ENCODE peak calls at places on chromosomes 3 and 15, in six cellular contexts. G is GM12891, S is H1, V is K562, H is HepG2, E is GM12878. J is an unnamed sample.

GRCh38 chr3:174169736-174170135 is 689.4 kb upstream of the NAALADL2 start:
- DNase-seq in V (no peak), G (no peak), S (no peak), E (no peak), H (no peak), J (no peak)

GRCh38 chr3:197753263-197753662 is 3.6 kb downstream of the FYTTD1 start:
- DNase-seq in G (no peak), E (no peak), H (no peak), V (peak), S (no peak), J (no peak)

GRCh38 chr3:51360806-51361205 is 24.3 kb upstream of the MANF start:
- DNase-seq in S (no peak), E (no peak), V (no peak), H (no peak), G (no peak), J (no peak)

GRCh38 chr3:50737511-50738251 is 63.0 kb downstream of the DOCK3 start:
- DNase-seq in E (no peak), S (no peak), V (no peak), H (no peak), G (no peak), J (no peak)

GRCh38 chr3:143199998-143200909 is 80.7 kb downstream of the CHST2 start:
- DNase-seq in G (no peak), V (no peak), S (no peak), H (no peak), E (no peak), J (no peak)

GRCh38 chr3:54243960-54244359 is 121.6 kb downstream of the CACNA2D3 start:
- DNase-seq in V (no peak), S (no peak), H (no peak), G (no peak), E (no peak), J (no peak)

GRCh38 chr3:46866032-46866595 is 2.9 kb upstream of the MYL3 start:
- DNase-seq in G (no peak), V (no peak), H (no peak), E (no peak), S (no peak), J (no peak)

GRCh38 chr15:80673561-80674244 is 21.4 kb upstream of the ABHD17C start:
- DNase-seq in G (no peak), E (no peak), V (no peak), H (no peak), S (no peak), J (no peak)

GRCh38 chr3:138389144-138389601 is 40.8 kb downstream of the MRAS start:
- DNase-seq in G (no peak), H (no peak), V (no peak), E (no peak), S (no peak), J (no peak)

GRCh38 chr15:67035886-67036285 is 29.5 kb upstream of the SMAD3 start:
- DNase-seq in V (no peak), H (no peak), E (no peak), G (no peak), S (no peak), J (no peak)

GRCh38 chr3:10283638-10284037 is 9.1 kb downstream of the GHRL start:
- DNase-seq in G (no peak), E (no peak), H (no peak), S (no peak), V (no peak), J (no peak)

GRCh38 chr3:197007296-197007940 is 22.2 kb downstream of the MELTF start:
- DNase-seq in H (no peak), E (no peak), V (peak), S (no peak), G (no peak), J (no peak)

GRCh38 chr3:30473374-30474051 is 132.9 kb upstream of the TGFBR2 start:
- DNase-seq in S (no peak), E (no peak), H (no peak), V (no peak), G (no peak), J (no peak)

GRCh38 chr15:55403531-55403930 is 4.6 kb downstream of the CCPG1 start:
- DNase-seq in H (peak), G (no peak), E (no peak), S (no peak), V (peak), J (no peak)

GRCh38 chr15:27853624-27854455 is 245.3 kb downstream of the OCA2 start:
- DNase-seq in H (no peak), V (no peak), G (no peak), S (peak), E (no peak), J (no peak)

GRCh38 chr15:64286473-64286872 is 69.5 kb downstream of the CSNK1G1 start:
- DNase-seq in G (no peak), S (no peak), E (no peak), V (no peak), H (no peak), J (no peak)

GRCh38 chr15:63192604-63193206 is 3.3 kb downstream of the RAB8B start:
- DNase-seq in V (no peak), H (no peak), E (no peak), S (peak), G (no peak), J (no peak)

GRCh38 chr3:53803124-53803815 is 42.9 kb downstream of the CHDH start:
- DNase-seq in V (no peak), H (no peak), E (no peak), G (no peak), S (no peak), J (no peak)

GRCh38 chr3:72446406-72447058 is 401.7 kb downstream of the SHQ1 start:
- DNase-seq in E (no peak), S (peak), H (no peak), V (no peak), G (no peak), J (no peak)

GRCh38 chr3:54641226-54642014 is 286.4 kb downstream of the LRTM1 start:
- DNase-seq in G (no peak), V (no peak), S (no peak), H (no peak), E (no peak), J (no peak)

GRCh38 chr3:112774293-112774926 is 72.3 kb downstream of the CD200R1L start:
- DNase-seq in G (no peak), V (no peak), S (no peak), E (no peak), H (no peak), J (no peak)

GRCh38 chr3:10522646-10523303 is 17.4 kb upstream of the ATP2B2 start:
- DNase-seq in H (no peak), V (no peak), E (no peak), S (peak), G (no peak), J (no peak)

GRCh38 chr3:173065543-173065970 is 75.5 kb downstream of the SPATA16 start:
- DNase-seq in V (no peak), E (no peak), G (no peak), H (no peak), S (no peak), J (no peak)

GRCh38 chr15:63843901-63844317 is 10.2 kb upstream of the HERC1 start:
- DNase-seq in S (no peak), V (no peak), G (no peak), E (no peak), H (no peak), J (no peak)

GRCh38 chr15:64635486-64635815 is 139.9 kb downstream of the RBPMS2 start:
- DNase-seq in E (peak), H (peak), G (no peak), S (no peak), V (peak), J (no peak)

GRCh38 chr3:70558955-70559354 is 246.5 kb upstream of the MDFIC2 start:
- DNase-seq in G (no peak), V (no peak), S (no peak), H (no peak), E (no peak), J (no peak)

GRCh38 chr3:70556056-70556455 is 243.6 kb upstream of the MDFIC2 start:
- DNase-seq in V (no peak), E (no peak), S (no peak), H (no peak), G (no peak), J (no peak)

DNA sequence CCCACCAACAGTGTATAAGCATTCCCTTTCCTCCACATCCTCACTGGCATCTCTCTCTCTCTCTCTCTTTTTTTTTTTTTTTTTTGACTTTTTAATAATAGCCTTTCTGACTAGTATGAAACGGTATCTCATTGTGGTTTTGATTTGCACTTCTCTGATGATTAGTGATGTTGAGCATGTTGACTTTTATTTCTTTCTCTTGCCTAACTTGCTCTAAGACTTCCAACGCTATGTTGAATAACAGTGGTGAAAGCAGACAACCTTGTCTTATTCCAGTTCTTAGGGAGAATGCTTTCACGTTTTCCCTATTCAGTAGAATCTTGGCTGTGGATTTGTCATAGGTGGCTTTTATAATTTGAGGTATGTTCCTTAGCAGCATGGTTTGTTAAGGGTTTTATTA is 249.4 kb upstream of the MDFIC2 start:
- DNase-seq in S (no peak), H (no peak), E (no peak), V (no peak), G (no peak), J (no peak)
- TF ChIP-seq POLR2AphosphoS5 in S (no peak), H (no peak), E (no peak), V (no peak), G (no peak), J (no peak)

DNA sequence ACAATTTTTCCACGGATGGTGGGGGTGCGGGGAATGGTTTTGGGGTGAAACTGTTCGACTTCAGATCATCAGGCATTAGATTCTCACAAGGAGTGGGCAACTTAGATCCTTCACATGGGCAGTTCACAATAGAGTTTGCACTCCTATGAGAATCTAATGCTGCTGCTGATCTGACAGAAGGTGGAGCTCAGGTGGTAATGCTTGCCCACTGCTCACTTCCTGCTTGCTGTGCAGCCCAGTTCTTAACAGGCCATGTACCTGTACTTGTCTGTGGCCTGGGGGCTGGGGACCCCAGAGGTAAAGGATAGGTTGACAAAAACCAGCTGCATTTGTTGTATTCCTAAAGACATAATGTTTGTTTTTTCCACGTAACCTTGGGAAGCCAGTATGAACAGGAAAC is 16.0 kb downstream of the DZIP3 start:
- DNase-seq in V (no peak), E (no peak), H (no peak), G (no peak), S (no peak), J (no peak)
- TF ChIP-seq TAF1 in V (no peak), E (no peak), H (no peak), G (no peak), S (no peak), J (no peak)

DNA sequence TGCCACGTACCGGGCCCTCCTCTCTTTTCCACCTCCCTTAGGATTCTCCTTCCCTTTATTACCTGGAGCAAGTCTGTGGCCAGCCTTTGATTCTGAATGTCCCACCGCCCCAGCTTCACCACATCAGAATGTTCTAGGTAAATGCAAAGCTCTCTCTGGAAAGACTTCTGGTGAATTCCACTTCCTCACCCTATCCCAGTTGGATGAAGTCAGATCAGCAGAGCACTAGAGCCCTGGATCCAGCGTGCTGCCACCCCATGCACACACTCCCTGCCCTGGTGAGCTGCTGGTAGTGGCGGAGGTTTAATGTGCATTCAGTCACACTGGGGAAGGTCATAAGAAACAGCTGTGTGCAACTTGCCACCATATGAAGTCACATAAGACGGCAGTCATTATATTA is 16.3 kb upstream of the SLC41A3 start:
- DNase-seq in H (no peak), E (no peak), G (no peak), V (no peak), S (no peak), J (no peak)
- TF ChIP-seq POLR2A in H (no peak), E (no peak), G (no peak), V (no peak), S (no peak), J (no peak)

GRCh38 chr15:60381148-60381788 is 16.5 kb downstream of the ANXA2 start:
- DNase-seq in G (no peak), S (no peak), H (no peak), V (no peak), E (no peak), J (no peak)

GRCh38 chr15:60383008-60383694 is 14.6 kb downstream of the ANXA2 start:
- DNase-seq in S (no peak), E (no peak), H (no peak), G (no peak), V (no peak), J (no peak)

GRCh38 chr15:60375255-60375809 is 22.5 kb downstream of the ANXA2 start:
- DNase-seq in E (no peak), G (no peak), H (no peak), V (no peak), S (no peak), J (no peak)

GRCh38 chr15:60376677-60377095 is 21.1 kb downstream of the ANXA2 start:
- DNase-seq in V (no peak), H (no peak), E (no peak), S (no peak), G (no peak), J (no peak)

GRCh38 chr15:60379466-60380274 is 18.1 kb downstream of the ANXA2 start:
- DNase-seq in S (no peak), H (peak), G (no peak), E (no peak), V (no peak), J (no peak)
- TF ChIP-seq POLR2AphosphoS5 in S (no peak), H (no peak), G (no peak), E (no peak), V (no peak), J (no peak)

GRCh38 chr15:88586401-88587162 is 34.6 kb upstream of the AEN start:
- DNase-seq in E (no peak), V (no peak), S (no peak), G (no peak), H (no peak), J (no peak)
- TF ChIP-seq TAF1 in E (no peak), V (no peak), S (no peak), G (no peak), H (no peak), J (no peak)

DNA sequence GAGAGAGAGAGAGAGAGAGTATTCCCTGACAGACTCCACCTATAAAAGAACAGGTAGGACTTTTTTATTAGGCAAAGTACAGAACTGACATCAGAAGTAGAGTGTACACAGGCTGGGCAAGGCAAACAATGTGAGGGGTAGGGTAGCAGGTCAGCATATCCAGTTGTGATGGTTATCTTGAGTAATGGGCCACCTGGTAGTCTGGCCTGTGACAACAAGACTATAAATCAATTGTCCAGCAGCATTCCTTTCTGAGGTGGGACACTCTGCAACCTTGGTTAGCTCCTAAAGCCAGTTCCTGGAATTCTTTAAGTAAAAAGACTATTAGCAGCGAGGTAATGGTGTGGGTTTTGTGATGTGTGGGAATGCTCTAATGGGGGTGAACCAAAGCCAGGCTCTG is 14.9 kb upstream of the TMCC1 start:
- DNase-seq in H (peak), S (no peak), E (no peak), G (no peak), V (no peak), J (no peak)
- TF ChIP-seq POLR2A in H (no peak), S (no peak), E (no peak), G (no peak), V (no peak), J (no peak)

GRCh38 chr15:78213956-78214355 is 20.4 kb downstream of the ACSBG1 start:
- DNase-seq in E (no peak), G (no peak), V (no peak), H (no peak), S (no peak), J (no peak)

GRCh38 chr15:78213425-78213750 is 21.0 kb downstream of the ACSBG1 start:
- DNase-seq in H (no peak), V (no peak), G (no peak), S (no peak), E (no peak), J (no peak)

GRCh38 chr15:78220713-78221112 is 13.7 kb downstream of the ACSBG1 start:
- DNase-seq in H (no peak), G (no peak), S (no peak), E (no peak), V (no peak), J (no peak)

GRCh38 chr15:78212546-78213424 is 21.6 kb downstream of the ACSBG1 start:
- DNase-seq in H (peak), S (peak), G (no peak), V (peak), E (no peak), J (no peak)

GRCh38 chr15:78216276-78217229 is 17.8 kb downstream of the ACSBG1 start:
- DNase-seq in V (no peak), G (no peak), H (no peak), E (no peak), S (no peak), J (no peak)
- TF ChIP-seq POLR2AphosphoS5 in V (no peak), G (no peak), H (no peak), E (no peak), S (no peak), J (no peak)

J was measured in GM12892.